ENCODE peak calls at places on chromosomes 2 and 18, in six cellular contexts. One of them, this sample, is unnamed.
A peak's percentile ranks its signal among the peaks of the same experiment; 100 is the strongest.

GRCh38 chr2:67322361-67323001 is 74.7 kb upstream of the ETAA1 start:
- DNase-seq in transverse colon: peak; percentile 14
- DNase-seq in ovary: peak; percentile 22
- DNase-seq in IMR-90: peak; percentile 76
- DNase-seq in HCT116: peak; percentile 47
- DNase-seq in endothelial cell of umbilical vein: peak; percentile 28
- DNase-seq in this sample: no peak

GRCh38 chr2:109439315-109439714 is 174.5 kb downstream of the SEPTIN10 start:
- DNase-seq in HCT116: no peak
- DNase-seq in ovary: no peak
- DNase-seq in transverse colon: no peak
- DNase-seq in endothelial cell of umbilical vein: no peak
- DNase-seq in IMR-90: no peak
- DNase-seq in this sample: no peak

GRCh38 chr2:185676316-185676715 is 62.3 kb upstream of the FSIP2 start:
- DNase-seq in transverse colon: no peak
- DNase-seq in ovary: no peak
- DNase-seq in HCT116: no peak
- DNase-seq in endothelial cell of umbilical vein: no peak
- DNase-seq in IMR-90: no peak
- DNase-seq in this sample: no peak

GRCh38 chr18:72762505-72763122 is 105.2 kb downstream of the NETO1 start:
- DNase-seq in HCT116: peak; percentile 6
- DNase-seq in endothelial cell of umbilical vein: peak; percentile 36
- DNase-seq in ovary: no peak
- DNase-seq in transverse colon: no peak
- DNase-seq in IMR-90: peak; percentile 69
- DNase-seq in this sample: no peak

GRCh38 chr2:240983996-240984498 is 14.4 kb upstream of the SNED1 start:
- DNase-seq in HCT116: no peak
- DNase-seq in endothelial cell of umbilical vein: no peak
- DNase-seq in IMR-90: no peak
- DNase-seq in ovary: peak; percentile 8
- DNase-seq in transverse colon: peak; percentile 7
- DNase-seq in this sample: no peak

GRCh38 chr2:164739966-164740365 is 101.7 kb downstream of the COBLL1 start:
- DNase-seq in endothelial cell of umbilical vein: peak; percentile 81
- DNase-seq in IMR-90: peak; percentile 64
- DNase-seq in transverse colon: no peak
- DNase-seq in ovary: no peak
- DNase-seq in HCT116: no peak
- DNase-seq in this sample: no peak

GRCh38 chr18:23259701-23260661 is 124.7 kb downstream of the CABLES1 start:
- DNase-seq in IMR-90: peak; percentile 82
- DNase-seq in endothelial cell of umbilical vein: peak; percentile 99
- DNase-seq in HCT116: no peak
- DNase-seq in ovary: peak; percentile 72
- DNase-seq in transverse colon: peak; percentile 68
- DNase-seq in this sample: no peak

GRCh38 chr18:8744656-8745055 is 39.3 kb downstream of the MTCL1 start:
- DNase-seq in ovary: no peak
- DNase-seq in HCT116: no peak
- DNase-seq in IMR-90: peak; percentile 42
- DNase-seq in transverse colon: no peak
- DNase-seq in endothelial cell of umbilical vein: no peak
- DNase-seq in this sample: no peak

GRCh38 chr2:177396630-177397460 is 4.3 kb downstream of the AGPS start:
- DNase-seq in IMR-90: peak; percentile 69
- DNase-seq in ovary: no peak
- DNase-seq in transverse colon: no peak
- DNase-seq in HCT116: no peak
- DNase-seq in endothelial cell of umbilical vein: peak; percentile 94
- DNase-seq in this sample: no peak

GRCh38 chr2:1673160-1673944 is 71.0 kb downstream of the PXDN start:
- DNase-seq in ovary: no peak
- DNase-seq in IMR-90: no peak
- DNase-seq in HCT116: no peak
- DNase-seq in transverse colon: no peak
- DNase-seq in endothelial cell of umbilical vein: no peak
- DNase-seq in this sample: no peak

GRCh38 chr18:60075477-60075876 is 175.7 kb downstream of the PMAIP1 start:
- DNase-seq in endothelial cell of umbilical vein: no peak
- DNase-seq in HCT116: no peak
- DNase-seq in ovary: no peak
- DNase-seq in transverse colon: no peak
- DNase-seq in IMR-90: no peak
- DNase-seq in this sample: no peak

GRCh38 chr18:48136051-48136543 is 205.6 kb upstream of the SMAD2 start:
- DNase-seq in ovary: peak; percentile 69
- DNase-seq in IMR-90: no peak
- DNase-seq in transverse colon: peak; percentile 53
- DNase-seq in HCT116: no peak
- DNase-seq in endothelial cell of umbilical vein: no peak
- DNase-seq in this sample: no peak

GRCh38 chr2:177876950-177877349 is 195.6 kb downstream of the PDE11A start:
- DNase-seq in HCT116: no peak
- DNase-seq in ovary: no peak
- DNase-seq in IMR-90: no peak
- DNase-seq in endothelial cell of umbilical vein: no peak
- DNase-seq in transverse colon: no peak
- DNase-seq in this sample: no peak

GRCh38 chr2:55425449-55425848 is 5.8 kb upstream of the CCDC88A start:
- DNase-seq in HCT116: no peak
- DNase-seq in IMR-90: peak; percentile 94
- DNase-seq in transverse colon: no peak
- DNase-seq in endothelial cell of umbilical vein: peak; percentile 78
- DNase-seq in ovary: no peak
- DNase-seq in this sample: no peak

GRCh38 chr2:191171708-191172355 is 21.0 kb upstream of the STAT4 start:
- DNase-seq in transverse colon: no peak
- DNase-seq in ovary: no peak
- DNase-seq in HCT116: no peak
- DNase-seq in IMR-90: peak; percentile 97
- DNase-seq in endothelial cell of umbilical vein: peak; percentile 47
- DNase-seq in this sample: peak; percentile 54

GRCh38 chr2:42851740-42852250 is 59.4 kb upstream of the HAAO start:
- DNase-seq in IMR-90: no peak
- DNase-seq in endothelial cell of umbilical vein: no peak
- DNase-seq in HCT116: no peak
- DNase-seq in transverse colon: no peak
- DNase-seq in ovary: no peak
- DNase-seq in this sample: no peak

GRCh38 chr2:52995439-52995838 is 772.2 kb upstream of the CHAC2 start:
- DNase-seq in ovary: no peak
- DNase-seq in transverse colon: no peak
- DNase-seq in endothelial cell of umbilical vein: no peak
- DNase-seq in HCT116: no peak
- DNase-seq in IMR-90: peak; percentile 32
- DNase-seq in this sample: no peak

GRCh38 chr18:13973061-13973460 is 57.7 kb upstream of the MC2R start:
- DNase-seq in IMR-90: no peak
- DNase-seq in ovary: no peak
- DNase-seq in HCT116: no peak
- DNase-seq in endothelial cell of umbilical vein: no peak
- DNase-seq in transverse colon: no peak
- DNase-seq in this sample: no peak

GRCh38 chr2:38634684-38635083 is 31.2 kb upstream of the GALM start:
- DNase-seq in endothelial cell of umbilical vein: no peak
- DNase-seq in IMR-90: no peak
- DNase-seq in transverse colon: no peak
- DNase-seq in HCT116: no peak
- DNase-seq in ovary: no peak
- DNase-seq in this sample: no peak

GRCh38 chr2:127768775-127769479 is 42.0 kb downstream of the WDR33 start:
- DNase-seq in endothelial cell of umbilical vein: no peak
- DNase-seq in ovary: no peak
- DNase-seq in IMR-90: peak; percentile 67
- DNase-seq in transverse colon: no peak
- DNase-seq in HCT116: no peak
- DNase-seq in this sample: no peak

GRCh38 chr18:13387856-13388548 is 169.4 kb downstream of the LDLRAD4 start:
- DNase-seq in IMR-90: peak; percentile 36
- DNase-seq in ovary: no peak
- DNase-seq in endothelial cell of umbilical vein: peak; percentile 13
- DNase-seq in transverse colon: no peak
- DNase-seq in HCT116: no peak
- DNase-seq in this sample: no peak

GRCh38 chr2:221962186-221962585 is 336.6 kb downstream of the PAX3 start:
- DNase-seq in IMR-90: no peak
- DNase-seq in transverse colon: no peak
- DNase-seq in HCT116: no peak
- DNase-seq in ovary: no peak
- DNase-seq in endothelial cell of umbilical vein: no peak
- DNase-seq in this sample: no peak

GRCh38 chr18:11147371-11147860 is 2.0 kb downstream of the PIEZO2 start:
- DNase-seq in HCT116: no peak
- DNase-seq in ovary: no peak
- DNase-seq in endothelial cell of umbilical vein: no peak
- DNase-seq in transverse colon: no peak
- DNase-seq in IMR-90: no peak
- DNase-seq in this sample: no peak

GRCh38 chr2:234249873-234250272 is 199.4 kb downstream of the SPP2 start:
- DNase-seq in IMR-90: peak; percentile 48
- DNase-seq in transverse colon: no peak
- DNase-seq in endothelial cell of umbilical vein: peak; percentile 36
- DNase-seq in HCT116: no peak
- DNase-seq in ovary: no peak
- DNase-seq in this sample: no peak

GRCh38 chr18:79950440-79951341 is 762 bp downstream of the SLC66A2 start:
- DNase-seq in IMR-90: peak; percentile 12
- DNase-seq in ovary: no peak
- DNase-seq in transverse colon: peak; percentile 59
- DNase-seq in HCT116: no peak
- DNase-seq in endothelial cell of umbilical vein: peak; percentile 21
- DNase-seq in this sample: no peak

GRCh38 chr2:222753251-222753824 is 81.9 kb downstream of the MOGAT1 start:
- DNase-seq in endothelial cell of umbilical vein: no peak
- DNase-seq in IMR-90: peak; percentile 82
- DNase-seq in ovary: peak; percentile 42
- DNase-seq in HCT116: no peak
- DNase-seq in transverse colon: no peak
- DNase-seq in this sample: no peak

GRCh38 chr2:174617713-174618112 is 20.1 kb upstream of the WIPF1 start:
- DNase-seq in IMR-90: no peak
- DNase-seq in transverse colon: no peak
- DNase-seq in HCT116: no peak
- DNase-seq in endothelial cell of umbilical vein: no peak
- DNase-seq in ovary: no peak
- DNase-seq in this sample: no peak

GRCh38 chr2:108444941-108445840 is 3.8 kb upstream of the GCC2 start:
- DNase-seq in endothelial cell of umbilical vein: peak; percentile 73
- DNase-seq in IMR-90: peak; percentile 7
- DNase-seq in HCT116: no peak
- DNase-seq in transverse colon: no peak
- DNase-seq in ovary: no peak
- DNase-seq in this sample: no peak

GRCh38 chr2:228522276-228522675 is 340.8 kb upstream of the SPHKAP start:
- DNase-seq in IMR-90: peak; percentile 1
- DNase-seq in transverse colon: no peak
- DNase-seq in ovary: no peak
- DNase-seq in HCT116: no peak
- DNase-seq in endothelial cell of umbilical vein: no peak
- DNase-seq in this sample: no peak

GRCh38 chr2:228532233-228532632 is 350.7 kb upstream of the SPHKAP start:
- DNase-seq in HCT116: no peak
- DNase-seq in IMR-90: no peak
- DNase-seq in endothelial cell of umbilical vein: no peak
- DNase-seq in ovary: no peak
- DNase-seq in transverse colon: no peak
- DNase-seq in this sample: no peak

GRCh38 chr2:228526687-228527086 is 345.2 kb upstream of the SPHKAP start:
- DNase-seq in transverse colon: no peak
- DNase-seq in ovary: no peak
- DNase-seq in IMR-90: no peak
- DNase-seq in endothelial cell of umbilical vein: no peak
- DNase-seq in HCT116: no peak
- DNase-seq in this sample: no peak

GRCh38 chr2:228522977-228523376 is 341.5 kb upstream of the SPHKAP start:
- DNase-seq in ovary: no peak
- DNase-seq in endothelial cell of umbilical vein: no peak
- DNase-seq in transverse colon: no peak
- DNase-seq in IMR-90: no peak
- DNase-seq in HCT116: no peak
- DNase-seq in this sample: no peak

GRCh38 chr2:228527481-228527880 is 346.0 kb upstream of the SPHKAP start:
- DNase-seq in IMR-90: peak; percentile 3
- DNase-seq in ovary: no peak
- DNase-seq in HCT116: no peak
- DNase-seq in endothelial cell of umbilical vein: no peak
- DNase-seq in transverse colon: no peak
- DNase-seq in this sample: no peak
- H3K9me3 ChIP-seq in IMR-90: peaks cover 2% of the 10 kb centered on the region
- H3K9me3 ChIP-seq in ovary: no peaks in the 10 kb centered on the region
- H3K9me3 ChIP-seq in HCT116: no peaks in the 10 kb centered on the region
- H3K9me3 ChIP-seq in endothelial cell of umbilical vein: peaks cover 4% of the 10 kb centered on the region
- H3K9me3 ChIP-seq in transverse colon: no peaks in the 10 kb centered on the region
- H3K9me3 ChIP-seq in this sample: no peaks in the 10 kb centered on the region

GRCh38 chr2:217909156-217909820 is 93.5 kb downstream of the TNS1 start:
- DNase-seq in HCT116: no peak
- DNase-seq in ovary: no peak
- DNase-seq in endothelial cell of umbilical vein: no peak
- DNase-seq in transverse colon: no peak
- DNase-seq in IMR-90: no peak
- DNase-seq in this sample: no peak
- TF ChIP-seq CTCF in HCT116: peak; percentile 18
- TF ChIP-seq CTCF in ovary: no peak
- TF ChIP-seq CTCF in endothelial cell of umbilical vein: peak; percentile 1
- TF ChIP-seq CTCF in transverse colon: no peak
- TF ChIP-seq CTCF in IMR-90: no peak
- TF ChIP-seq CTCF in this sample: no peak

DNA sequence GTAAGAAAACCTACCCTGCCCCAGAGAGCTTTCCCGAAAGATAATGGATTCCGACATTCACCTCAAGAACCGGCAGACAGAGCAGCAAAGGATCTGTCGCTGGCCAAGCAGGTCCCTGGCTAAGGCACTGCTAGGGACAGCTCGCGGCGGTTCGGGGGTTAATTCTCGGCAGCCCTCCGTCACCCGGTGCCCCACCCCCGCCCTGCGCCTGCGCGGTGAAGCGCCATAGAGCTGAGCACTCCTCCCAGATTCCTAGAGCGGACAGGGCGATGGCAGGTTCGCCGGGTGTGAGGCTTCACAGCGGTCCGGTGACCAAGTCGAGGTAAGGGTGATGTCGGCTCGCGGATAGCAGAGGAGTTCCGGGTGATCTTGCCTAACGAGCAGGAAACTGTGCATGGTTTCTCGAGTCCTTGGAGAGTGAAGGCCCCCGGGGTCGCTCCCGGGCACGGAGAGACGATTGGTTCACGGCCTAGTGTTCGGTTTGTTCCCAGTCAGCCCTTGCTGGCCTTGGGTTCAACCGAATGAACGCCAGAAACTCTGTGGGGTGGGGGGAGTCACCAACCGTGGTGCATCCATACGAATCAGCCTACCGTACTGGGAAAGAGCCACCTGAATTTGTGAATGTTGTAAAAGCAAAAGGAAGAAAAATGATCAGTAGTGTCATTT is at the start of gene ZSCAN30:
- DNase-seq in ovary: peak; percentile 92
- DNase-seq in IMR-90: peak; percentile 94
- DNase-seq in transverse colon: peak; percentile 97
- DNase-seq in HCT116: peak; percentile 91
- DNase-seq in endothelial cell of umbilical vein: peak; percentile 98
- DNase-seq in this sample: peak; percentile 94
- TF ChIP-seq POLR2A in ovary: peak; percentile 56
- TF ChIP-seq POLR2A in IMR-90: peak; percentile 86
- TF ChIP-seq POLR2A in transverse colon: peak; percentile 87
- TF ChIP-seq POLR2A in HCT116: no peak
- TF ChIP-seq POLR2A in endothelial cell of umbilical vein: peak; percentile 90
- TF ChIP-seq POLR2A in this sample: no peak

GRCh38 chr18:77343846-77344527 is 94.3 kb downstream of the GALR1 start:
- DNase-seq in ovary: no peak
- DNase-seq in transverse colon: no peak
- DNase-seq in IMR-90: no peak
- DNase-seq in endothelial cell of umbilical vein: no peak
- DNase-seq in HCT116: no peak
- DNase-seq in this sample: no peak
- H3K9me3 ChIP-seq in ovary: no peaks in the 10 kb centered on the region
- H3K9me3 ChIP-seq in transverse colon: no peaks in the 10 kb centered on the region
- H3K9me3 ChIP-seq in IMR-90: peaks cover 41% of the 10 kb centered on the region
- H3K9me3 ChIP-seq in endothelial cell of umbilical vein: peaks cover 3% of the 10 kb centered on the region
- H3K9me3 ChIP-seq in HCT116: no peaks in the 10 kb centered on the region
- H3K9me3 ChIP-seq in this sample: no peaks in the 10 kb centered on the region

This sample was measured in vagina.